ENCODE peak calls at places on chromosomes 1 and 21, in four cellular contexts. R, H, I and T are unnamed samples.

GRCh38 chr1:9363061-9363471 is 70.4 kb downstream of the SPSB1 start:
- DNase-seq in R (no peak), H (no peak), I (no peak), T (no peak)

GRCh38 chr1:208065862-208066261 is 154.9 kb upstream of the CD34 start:
- DNase-seq in R (no peak), H (no peak), I (no peak), T (no peak)

GRCh38 chr21:26055841-26056264 is 114.7 kb downstream of the APP start:
- DNase-seq in R (no peak), H (no peak), I (no peak), T (no peak)

GRCh38 chr1:109790735-109791494 is 27.2 kb upstream of the EPS8L3 start:
- DNase-seq in R (no peak), H (peak; percentile 79), I (peak; percentile 70), T (peak; percentile 27)

GRCh38 chr1:223846668-223847007 is 891 bp upstream of the TP53BP2 start:
- DNase-seq in R (peak; percentile 53), H (peak; percentile 45), I (peak; percentile 27), T (no peak)

GRCh38 chr1:8671313-8671917 is 146.0 kb downstream of the RERE start:
- DNase-seq in R (peak; percentile 60), H (peak; percentile 75), I (peak; percentile 61), T (peak; percentile 22)

GRCh38 chr1:39900662-39901485 is 843 bp downstream of the MYCL start:
- DNase-seq in R (peak; percentile 70), H (peak; percentile 49), I (no peak), T (no peak)

GRCh38 chr1:164660415-164661174 is 101.6 kb downstream of the PBX1 start:
- DNase-seq in R (no peak), H (no peak), I (no peak), T (no peak)

GRCh38 chr1:237341391-237341790 is 299.4 kb downstream of the RYR2 start:
- DNase-seq in R (no peak), H (no peak), I (no peak), T (no peak)

GRCh38 chr1:12555411-12556367 is 62.3 kb downstream of the DHRS3 start:
- DNase-seq in R (no peak), H (no peak), I (no peak), T (no peak)

GRCh38 chr1:76090284-76091180 is 16.0 kb downstream of the ST6GALNAC3 start:
- DNase-seq in R (no peak), H (no peak), I (no peak), T (no peak)

GRCh38 chr1:119008483-119009299 is 20.5 kb upstream of the TBX15 start:
- DNase-seq in R (peak; percentile 73), H (peak; percentile 62), I (peak; percentile 44), T (peak; percentile 7)

GRCh38 chr1:158002630-158003408 is 9.4 kb downstream of the KIRREL1 start:
- DNase-seq in R (no peak), H (no peak), I (no peak), T (no peak)

GRCh38 chr1:175725684-175726083 is 17.7 kb downstream of the TNR start:
- DNase-seq in R (no peak), H (peak; percentile 51), I (peak; percentile 19), T (no peak)

GRCh38 chr1:86914998-86915736 is 732 bp downstream of the HS2ST1 start:
- DNase-seq in R (peak; percentile 45), H (peak; percentile 32), I (peak; percentile 53), T (no peak)

GRCh38 chr1:33244143-33244808 is 12.0 kb upstream of the ZNF362 start:
- DNase-seq in R (no peak), H (no peak), I (peak; percentile 80), T (no peak)

GRCh38 chr1:67838180-67838912 is 5.1 kb upstream of the GNG12 start:
- DNase-seq in R (peak; percentile 33), H (no peak), I (no peak), T (no peak)

GRCh38 chr1:201050515-201051277 is 27.2 kb upstream of the KIF21B start:
- DNase-seq in R (no peak), H (no peak), I (no peak), T (no peak)

DNA sequence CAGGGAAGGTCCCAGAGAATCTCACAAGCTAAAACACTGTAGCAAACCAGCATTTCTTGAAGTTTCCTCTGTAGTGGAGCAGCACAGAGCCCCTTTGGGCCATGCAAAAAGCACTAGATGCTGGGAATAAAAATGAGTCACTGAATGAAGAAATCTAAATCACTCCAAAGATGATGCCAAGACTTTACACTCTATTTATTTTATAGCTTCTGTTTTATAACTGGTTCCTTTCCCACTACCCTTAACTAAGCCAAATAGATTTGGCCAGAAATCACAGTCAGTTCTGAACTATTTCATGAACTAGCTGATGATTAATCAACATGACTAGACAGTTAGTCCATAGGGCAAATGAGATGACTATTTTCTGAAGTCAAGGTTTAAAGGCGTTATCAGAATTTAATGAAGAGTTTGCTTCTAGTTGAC is 89.5 kb downstream of the SCMH1 start:
- DNase-seq in R (no peak), H (no peak), I (no peak), T (no peak)
- TF ChIP-seq POLR2AphosphoS5 in R (no peak), H (no peak), I (no peak), T (no peak)

DNA sequence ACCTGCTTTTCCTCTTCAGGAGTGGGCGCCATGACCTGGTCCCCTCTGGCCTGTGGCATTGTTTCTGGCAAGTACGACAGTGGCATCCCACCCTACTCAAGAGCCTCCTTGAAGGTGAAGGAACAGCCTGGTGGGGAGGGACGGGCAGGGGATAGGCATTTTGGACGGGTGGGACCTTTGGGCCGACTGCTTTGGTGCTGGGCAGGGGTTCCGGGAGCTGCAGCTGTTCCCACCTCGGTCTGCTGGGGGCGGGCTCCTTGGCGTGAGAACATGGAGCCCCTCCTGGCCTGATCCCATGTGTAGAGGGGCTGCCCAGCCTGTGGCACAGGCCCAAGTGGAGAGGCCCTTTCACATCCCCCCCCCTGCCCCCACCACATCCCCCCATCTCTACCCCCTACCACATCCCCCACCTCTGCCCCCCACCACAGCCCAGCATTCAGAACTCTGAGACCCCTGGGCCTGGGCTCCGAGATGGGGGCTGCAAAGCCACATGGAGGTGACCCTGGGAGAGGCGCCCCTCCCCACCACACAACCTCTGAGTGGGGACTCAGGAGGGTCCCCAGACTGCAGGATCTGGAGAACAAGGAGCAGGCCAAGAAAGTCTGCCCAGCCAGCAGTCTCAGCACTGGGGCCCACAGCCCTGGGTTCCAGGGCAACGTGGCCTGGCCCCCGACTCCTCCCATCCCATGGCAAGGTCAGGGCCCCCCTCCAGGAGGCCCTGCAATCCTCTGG is 50.0 kb downstream of the KCNAB2 start:
- DNase-seq in R (no peak), H (no peak), I (no peak), T (no peak)
- TF ChIP-seq ELF1 in R (no peak), H (no peak), I (no peak), T (no peak)

GRCh38 chr1:172394811-172395210 is 25.7 kb upstream of the C1orf105 start:
- DNase-seq in R (no peak), H (no peak), I (no peak), T (no peak)

GRCh38 chr1:172393354-172393753 is 27.1 kb upstream of the C1orf105 start:
- DNase-seq in R (no peak), H (no peak), I (no peak), T (no peak)

GRCh38 chr1:172391972-172392371 is 28.5 kb upstream of the C1orf105 start:
- DNase-seq in R (no peak), H (no peak), I (no peak), T (no peak)

GRCh38 chr1:172397221-172397620 is 23.3 kb upstream of the C1orf105 start:
- DNase-seq in R (no peak), H (no peak), I (no peak), T (no peak)

GRCh38 chr1:172394167-172394751 is 26.2 kb upstream of the C1orf105 start:
- DNase-seq in R (no peak), H (no peak), I (peak; percentile 4), T (no peak)
- TF ChIP-seq POLR2AphosphoS5 in R (no peak), H (no peak), I (no peak), T (no peak)

DNA sequence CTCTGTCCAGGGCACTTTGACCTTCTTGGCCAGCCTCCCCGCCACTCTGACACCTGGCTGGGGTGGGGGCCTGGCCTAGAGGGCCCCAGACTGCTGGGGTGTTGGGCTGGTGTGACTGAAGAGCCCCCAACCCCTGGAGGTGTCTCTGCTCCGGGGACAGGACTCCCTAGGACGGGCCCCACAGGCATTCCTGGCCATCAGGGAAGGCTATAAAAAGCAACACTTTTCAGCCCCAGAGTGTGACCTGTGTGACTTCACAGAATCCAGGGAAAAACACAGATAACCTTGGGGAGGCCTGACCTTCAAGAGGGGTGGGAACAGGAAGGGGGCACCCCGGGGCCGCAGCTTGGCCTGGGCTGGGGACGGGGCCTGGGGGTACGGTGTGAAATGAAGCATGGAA is 24.0 kb upstream of the CASZ1 start:
- DNase-seq in R (no peak), H (no peak), I (no peak), T (no peak)
- TF ChIP-seq ELF1 in R (no peak), H (no peak), I (no peak), T (no peak)

DNA sequence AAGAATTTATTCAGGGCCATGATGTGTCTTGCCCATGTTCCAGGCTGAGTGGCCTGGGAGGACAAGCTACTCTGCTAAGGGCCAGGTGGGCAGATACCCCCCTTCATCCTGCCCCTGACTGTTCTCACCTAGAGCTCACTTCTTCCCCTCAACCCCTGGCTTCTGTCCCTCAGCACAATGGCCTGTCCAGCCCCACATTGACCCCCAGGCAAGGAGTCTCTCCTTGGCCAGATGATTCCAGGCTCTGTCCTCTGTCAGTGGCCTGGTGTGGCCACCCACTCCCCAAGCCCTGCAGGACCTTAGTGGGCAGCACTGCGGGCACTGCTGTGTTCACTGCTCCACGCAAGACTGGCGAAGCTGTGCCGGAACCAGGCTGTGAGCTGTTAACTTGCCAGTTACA is 460.0 kb downstream of the MATN1 start:
- DNase-seq in R (no peak), H (no peak), I (no peak), T (no peak)
- TF ChIP-seq POLR2AphosphoS5 in R (no peak), H (no peak), I (no peak), T (no peak)

GRCh38 chr21:46319192-46319591 is 4.5 kb downstream of the C21orf58 start:
- DNase-seq in R (no peak), H (no peak), I (no peak), T (no peak)
- TF ChIP-seq ELF1 in R (no peak), H (no peak), I (no peak), T (no peak)

DNA sequence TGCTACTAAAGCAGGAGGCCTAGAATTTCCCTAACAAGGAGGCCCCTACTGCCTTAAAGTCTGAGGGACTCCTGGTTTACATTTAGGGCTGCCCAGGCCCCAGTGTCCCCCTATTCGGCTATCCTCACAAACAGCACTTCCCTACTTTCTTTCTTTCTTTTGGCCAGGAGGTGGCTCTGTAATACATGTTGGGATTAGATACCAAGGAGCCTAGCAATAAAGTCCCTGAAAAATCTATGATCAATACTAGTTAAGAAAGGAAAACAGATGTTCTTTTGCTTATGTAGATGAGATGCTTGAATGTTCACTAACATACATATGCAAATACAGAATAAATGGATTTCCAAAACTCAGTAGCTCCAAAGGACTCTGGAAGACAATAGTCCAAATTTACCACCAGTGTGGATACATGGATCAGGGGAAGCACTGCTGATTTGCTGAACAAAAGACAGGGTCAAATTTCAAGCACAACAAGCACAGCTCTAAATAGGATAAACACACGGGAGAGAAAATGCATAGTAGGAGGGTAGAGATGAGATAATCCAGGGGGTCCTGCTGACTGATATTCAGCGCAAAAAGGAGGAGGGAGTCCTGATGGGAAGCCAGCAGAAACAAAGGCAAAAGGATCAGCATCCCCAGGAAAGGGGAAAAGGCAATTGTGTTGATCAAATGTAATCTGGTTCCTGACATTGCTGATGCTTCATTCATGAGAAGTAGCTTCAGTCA is 240.0 kb downstream of the NUF2 start:
- DNase-seq in R (peak; percentile 10), H (no peak), I (peak; percentile 9), T (peak; percentile 1)
- TF ChIP-seq POLR2AphosphoS5 in R (no peak), H (no peak), I (no peak), T (no peak)

GRCh38 chr21:46202592-46203202 is 18.4 kb upstream of the SPATC1L start:
- DNase-seq in R (peak; percentile 4), H (no peak), I (no peak), T (no peak)
- TF ChIP-seq ELF1 in R (no peak), H (no peak), I (no peak), T (no peak)